ENCODE peak calls at places on chromosomes 12 and 14, in nine cellular contexts. U, E, Q, X, B, D, I, F and R are unnamed samples.

GRCh38 chr12:117076410-117077372 is 22.5 kb downstream of the TESC start:
- DNase-seq in U (no peak), E (peak; percentile 18), Q (no peak), X (no peak), B (no peak), D (no peak), I (no peak), F (no peak), R (no peak)

GRCh38 chr12:122004633-122005071 is 17.0 kb upstream of the BCL7A start:
- DNase-seq in U (no peak), E (peak; percentile 12), Q (no peak), X (no peak), B (no peak), D (no peak), I (peak; percentile 67), F (no peak), R (no peak)

GRCh38 chr12:6653342-6653741 is 6.1 kb upstream of the ACRBP start:
- DNase-seq in U (no peak), E (no peak), Q (no peak), X (no peak), B (no peak), D (no peak), I (no peak), F (no peak), R (no peak)

GRCh38 chr14:103697601-103698379 is 17.5 kb downstream of the XRCC3 start:
- DNase-seq in U (no peak), E (no peak), Q (no peak), X (no peak), B (no peak), D (no peak), I (peak; percentile 55), F (no peak), R (no peak)

GRCh38 chr12:118880745-118881144 is 100.6 kb upstream of the SRRM4 start:
- DNase-seq in U (no peak), E (no peak), Q (no peak), X (no peak), B (no peak), D (no peak), I (no peak), F (no peak), R (no peak)

GRCh38 chr12:47111392-47111778 is 31.6 kb upstream of the AMIGO2 start:
- DNase-seq in U (no peak), E (no peak), Q (no peak), X (no peak), B (no peak), D (no peak), I (no peak), F (no peak), R (no peak)

GRCh38 chr12:88903333-88903732 is 323.1 kb upstream of the KITLG start:
- DNase-seq in U (no peak), E (no peak), Q (no peak), X (no peak), B (no peak), D (no peak), I (no peak), F (no peak), R (no peak)

GRCh38 chr12:38149395-38150073 is 167.0 kb upstream of the ALG10B start:
- DNase-seq in U (no peak), E (no peak), Q (no peak), X (no peak), B (no peak), D (no peak), I (no peak), F (no peak), R (no peak)

GRCh38 chr14:37901978-37902377 is 305.7 kb upstream of the SSTR1 start:
- DNase-seq in U (peak; percentile 86), E (peak; percentile 86), Q (no peak), X (no peak), B (no peak), D (no peak), I (no peak), F (no peak), R (no peak)

GRCh38 chr14:37610945-37611523 is 15.6 kb downstream of the TTC6 start:
- DNase-seq in U (no peak), E (no peak), Q (no peak), X (no peak), B (no peak), D (no peak), I (no peak), F (no peak), R (no peak)

GRCh38 chr12:114407034-114407420 is 1.1 kb upstream of the TBX5 start:
- DNase-seq in U (no peak), E (peak; percentile 41), Q (no peak), X (no peak), B (no peak), D (no peak), I (no peak), F (no peak), R (no peak)

GRCh38 chr14:95229749-95230148 is 72.4 kb upstream of the DICER1 start:
- DNase-seq in U (no peak), E (no peak), Q (no peak), X (no peak), B (no peak), D (peak; percentile 26), I (no peak), F (no peak), R (no peak)

GRCh38 chr14:101633276-101633675 is 72.0 kb downstream of the DIO3 start:
- DNase-seq in U (no peak), E (no peak), Q (no peak), X (no peak), B (no peak), D (peak; percentile 53), I (no peak), F (no peak), R (no peak)

GRCh38 chr14:103509864-103510263 is 12.8 kb downstream of the CKB start:
- DNase-seq in U (no peak), E (no peak), Q (no peak), X (no peak), B (no peak), D (peak; percentile 64), I (no peak), F (no peak), R (no peak)

GRCh38 chr14:92670177-92670576 is 78.2 kb downstream of the LGMN start:
- DNase-seq in U (peak; percentile 97), E (peak; percentile 82), Q (peak; percentile 33), X (no peak), B (no peak), D (no peak), I (no peak), F (no peak), R (no peak)

GRCh38 chr12:103791350-103791920 is 49.6 kb downstream of the NT5DC3 start:
- DNase-seq in U (no peak), E (no peak), Q (no peak), X (no peak), B (peak; percentile 32), D (no peak), I (no peak), F (no peak), R (no peak)

GRCh38 chr12:182381-182883 is 31.5 kb downstream of the SLC6A12 start:
- DNase-seq in U (peak; percentile 7), E (peak; percentile 81), Q (no peak), X (no peak), B (peak; percentile 28), D (no peak), I (no peak), F (no peak), R (peak; percentile 10)

GRCh38 chr12:59929091-59929490 is 333.3 kb downstream of the SLC16A7 start:
- DNase-seq in U (no peak), E (peak; percentile 83), Q (no peak), X (no peak), B (no peak), D (no peak), I (no peak), F (no peak), R (no peak)

GRCh38 chr14:31080060-31080459 is 53.9 kb upstream of the STRN3 start:
- DNase-seq in U (peak; percentile 21), E (no peak), Q (no peak), X (no peak), B (peak; percentile 27), D (no peak), I (no peak), F (no peak), R (no peak)

GRCh38 chr12:92032101-92032500 is 113.5 kb downstream of the BTG1 start:
- DNase-seq in U (no peak), E (no peak), Q (no peak), X (no peak), B (no peak), D (no peak), I (no peak), F (no peak), R (no peak)

GRCh38 chr14:68377056-68377455 is 415.8 kb downstream of the ZFP36L1 start:
- DNase-seq in U (no peak), E (no peak), Q (no peak), X (no peak), B (no peak), D (no peak), I (no peak), F (no peak), R (no peak)

GRCh38 chr14:101372894-101373640 is 188.2 kb upstream of the DIO3 start:
- DNase-seq in U (no peak), E (no peak), Q (no peak), X (no peak), B (no peak), D (peak; percentile 46), I (peak; percentile 25), F (no peak), R (no peak)

GRCh38 chr12:230925-231671 is 17.1 kb upstream of the SLC6A12 start:
- DNase-seq in U (no peak), E (no peak), Q (no peak), X (no peak), B (no peak), D (peak; percentile 77), I (no peak), F (peak; percentile 65), R (no peak)

GRCh38 chr12:117105902-117106301 is 6.7 kb upstream of the TESC start:
- DNase-seq in U (no peak), E (no peak), Q (peak; percentile 20), X (no peak), B (peak; percentile 99), D (no peak), I (no peak), F (no peak), R (no peak)

GRCh38 chr12:3200032-3200617 is 122.9 kb downstream of the TSPAN9 start:
- DNase-seq in U (no peak), E (peak; percentile 50), Q (no peak), X (no peak), B (no peak), D (no peak), I (peak; percentile 86), F (no peak), R (no peak)